ENCODE peak calls at places on chromosomes 5 and 9, in eight cellular contexts. S is amniotic stem cell, V is cardiac fibroblast, L is T-cell, G is mammary epithelial cell, W is DMS 273 treated with DMSO at 0.1 percent for 48 hours, D is HTR-8/SVneo, Y is dorsolateral prefrontal cortex. O is an unnamed sample.

GRCh38 chr5:107576155-107576554 is 94.6 kb downstream of the EFNA5 start:
- DNase-seq in W (no peak), D (no peak), G (no peak), Y (no peak), S (no peak), L (no peak), V (no peak), O (no peak)

GRCh38 chr9:6783753-6784152 is 26.0 kb downstream of the KDM4C start:
- DNase-seq in V (no peak), S (no peak), W (no peak), L (no peak), D (no peak), G (no peak), Y (no peak), O (no peak)

GRCh38 chr9:126421567-126422428 is 95.2 kb downstream of the MVB12B start:
- DNase-seq in L (no peak), G (no peak), Y (no peak), D (no peak), W (no peak), V (no peak), S (no peak), O (no peak)

GRCh38 chr5:152470167-152470566 is 65.1 kb upstream of the NMUR2 start:
- DNase-seq in S (no peak), V (no peak), L (no peak), Y (no peak), D (no peak), W (no peak), G (no peak), O (no peak)

GRCh38 chr5:144484124-144484897 is 313.6 kb downstream of the KCTD16 start:
- DNase-seq in W (no peak), L (no peak), S (peak), G (peak), Y (no peak), V (peak), D (peak), O (peak)

GRCh38 chr9:38641142-38641541 is 20.7 kb upstream of the ANKRD18A start:
- DNase-seq in L (no peak), W (no peak), V (no peak), S (no peak), G (no peak), Y (no peak), D (no peak), O (no peak)

GRCh38 chr9:130150779-130151381 is 21.3 kb upstream of the NCS1 start:
- DNase-seq in V (no peak), W (no peak), Y (no peak), L (no peak), S (no peak), G (peak), D (no peak), O (no peak)

GRCh38 chr9:21995652-21996275 is 1.2 kb downstream of the CDKN2B-AS1 start:
- DNase-seq in D (no peak), W (no peak), S (no peak), V (peak), L (no peak), Y (peak), G (no peak), O (no peak)

GRCh38 chr5:23977996-23978395 is 470.6 kb downstream of the PRDM9 start:
- DNase-seq in V (no peak), G (no peak), L (no peak), D (no peak), S (no peak), Y (no peak), W (no peak), O (peak)

GRCh38 chr5:43073597-43074546 is 33.8 kb upstream of the ANXA2R start:
- DNase-seq in Y (no peak), D (peak), V (peak), G (peak), W (peak), S (no peak), L (peak), O (peak)

GRCh38 chr5:128038641-128039040 is 44.9 kb upstream of the SLC12A2 start:
- DNase-seq in S (no peak), V (peak), L (no peak), W (no peak), Y (no peak), G (peak), D (no peak), O (no peak)

GRCh38 chr9:136533775-136534157 is 12.1 kb downstream of the NOTCH1 start:
- DNase-seq in S (no peak), W (no peak), D (no peak), L (no peak), V (no peak), G (peak), Y (no peak), O (no peak)

GRCh38 chr9:114178756-114179450 is 23.6 kb downstream of the COL27A1 start:
- DNase-seq in S (no peak), V (peak), G (no peak), W (no peak), L (no peak), Y (no peak), D (no peak), O (no peak)

GRCh38 chr9:131266301-131267229 is 9.7 kb downstream of the FAM78A start:
- DNase-seq in D (no peak), V (no peak), Y (no peak), L (peak), G (no peak), W (no peak), S (no peak), O (no peak)

GRCh38 chr9:37676411-37676830 is 25.7 kb downstream of the FRMPD1 start:
- DNase-seq in D (no peak), L (no peak), Y (peak), G (no peak), W (peak), S (no peak), V (no peak), O (no peak)

GRCh38 chr9:70003786-70004185 is 39.9 kb upstream of the MAMDC2 start:
- DNase-seq in D (no peak), L (no peak), S (no peak), W (no peak), G (peak), V (peak), Y (no peak), O (no peak)

GRCh38 chr5:59810041-59810440 is 83.5 kb downstream of the PDE4D start:
- DNase-seq in D (peak), Y (peak), L (peak), S (peak), V (peak), W (peak), G (peak), O (peak)

GRCh38 chr5:174423538-174423937 is 300.8 kb upstream of the MSX2 start:
- DNase-seq in G (no peak), Y (no peak), W (no peak), L (no peak), D (no peak), S (no peak), V (no peak), O (no peak)

GRCh38 chr9:135249191-135249590 is 161.7 kb downstream of the OLFM1 start:
- DNase-seq in L (no peak), W (no peak), V (no peak), Y (no peak), S (no peak), G (no peak), D (no peak), O (no peak)

GRCh38 chr9:37197158-37198033 is 77.0 kb downstream of the ZCCHC7 start:
- DNase-seq in D (no peak), W (peak), S (no peak), G (peak), L (no peak), V (peak), Y (no peak), O (no peak)

GRCh38 chr5:6556089-6556801 is 76.6 kb downstream of the NSUN2 start:
- DNase-seq in G (no peak), S (no peak), D (no peak), W (no peak), Y (no peak), L (no peak), V (no peak), O (no peak)

GRCh38 chr5:65072836-65073620 is 304.3 kb downstream of the CWC27 start:
- DNase-seq in D (no peak), S (no peak), L (no peak), W (peak), V (no peak), G (no peak), Y (no peak), O (no peak)

GRCh38 chr9:120926397-120926928 is at the start of gene TRAF1:
- DNase-seq in W (no peak), S (no peak), L (no peak), V (no peak), D (no peak), Y (no peak), G (no peak), O (no peak)

GRCh38 chr9:95437559-95437958 is 79.2 kb downstream of the PTCH1 start:
- DNase-seq in G (no peak), S (no peak), D (no peak), L (no peak), Y (no peak), V (no peak), W (no peak), O (no peak)

GRCh38 chr9:133405508-133406009 is 12.3 kb downstream of the REXO4 start:
- DNase-seq in S (no peak), W (no peak), L (no peak), D (no peak), V (peak), G (no peak), Y (no peak), O (no peak)

GRCh38 chr9:123637940-123638634 is 282.1 kb downstream of the CRB2 start:
- DNase-seq in S (no peak), Y (no peak), D (no peak), G (no peak), W (no peak), L (peak), V (no peak), O (peak)

GRCh38 chr5:66660401-66660800 is 64.2 kb downstream of the MAST4 start:
- DNase-seq in V (peak), S (no peak), Y (no peak), G (no peak), W (no peak), D (no peak), L (no peak), O (peak)

GRCh38 chr5:26955161-26955560 is 83.2 kb downstream of the CDH9 start:
- DNase-seq in D (no peak), V (no peak), G (no peak), W (no peak), S (no peak), Y (no peak), L (no peak), O (no peak)

GRCh38 chr9:129330711-129331279 is 152.7 kb upstream of the IER5L start:
- DNase-seq in L (no peak), Y (no peak), D (no peak), G (no peak), W (no peak), S (no peak), V (peak), O (peak)

GRCh38 chr9:92616199-92617129 is 53.5 kb downstream of the IPPK start:
- DNase-seq in G (no peak), L (no peak), D (no peak), W (no peak), S (no peak), Y (no peak), V (no peak), O (no peak)